ENCODE peak calls at places on chromosomes 6 and 20, in four cellular contexts. J is H1, O is K562, D is HepG2. F is an unnamed sample.

GRCh38 chr6:160013987-160014868 is 45.3 kb downstream of the IGF2R start:
- DNase-seq in J (no peak), O (no peak), D (peak), F (no peak)

GRCh38 chr6:137233561-137234504 is 14.6 kb upstream of the IFNGR1 start:
- DNase-seq in J (no peak), O (peak), D (peak), F (no peak)

GRCh38 chr6:128208851-128209580 is 308.2 kb upstream of the THEMIS start:
- DNase-seq in J (no peak), O (no peak), D (peak), F (no peak)

GRCh38 chr6:134080171-134080795 is 27.9 kb upstream of the SLC2A12 start:
- DNase-seq in J (no peak), O (peak), D (no peak), F (no peak)

GRCh38 chr6:119350202-119351004 is 842 bp upstream of the MAN1A1 start:
- DNase-seq in J (no peak), O (peak), D (peak), F (no peak)

GRCh38 chr6:148249160-148249559 is 93.5 kb upstream of the SASH1 start:
- DNase-seq in J (no peak), O (no peak), D (no peak), F (no peak)

GRCh38 chr6:96196633-96197032 is 180.9 kb downstream of the FUT9 start:
- DNase-seq in J (no peak), O (no peak), D (no peak), F (no peak)

GRCh38 chr6:98832282-98833100 is 1.9 kb upstream of the POU3F2 start:
- DNase-seq in J (no peak), O (no peak), D (no peak), F (no peak)

GRCh38 chr20:1317545-1318255 is 11.2 kb downstream of the SDCBP2 start:
- DNase-seq in J (no peak), O (no peak), D (no peak), F (no peak)

GRCh38 chr6:102028173-102028572 is 634.7 kb downstream of the GRIK2 start:
- DNase-seq in J (no peak), O (no peak), D (no peak), F (no peak)

GRCh38 chr6:41159415-41160082 is 3.4 kb downstream of the TREM2 start:
- DNase-seq in J (no peak), O (no peak), D (no peak), F (no peak)

GRCh38 chr20:62370115-62370806 is 3.1 kb upstream of the LAMA5 start:
- DNase-seq in J (no peak), O (peak), D (no peak), F (no peak)

GRCh38 chr6:136236491-136237293 is 13.4 kb downstream of the MTFR2 start:
- DNase-seq in J (no peak), O (peak), D (no peak), F (no peak)

GRCh38 chr6:7215140-7215539 is 97.9 kb downstream of the SSR1 start:
- DNase-seq in J (no peak), O (peak), D (peak), F (no peak)

GRCh38 chr6:99093781-99094180 is 146.0 kb upstream of the FBXL4 start:
- DNase-seq in J (no peak), O (no peak), D (no peak), F (no peak)

GRCh38 chr20:19000071-19000470 is 186.5 kb downstream of the SCP2D1 start:
- DNase-seq in J (no peak), O (no peak), D (no peak), F (no peak)

GRCh38 chr6:150418825-150419594 is 50.2 kb downstream of the IYD start:
- DNase-seq in J (peak), O (peak), D (peak), F (no peak)

GRCh38 chr6:129704708-129705107 is 5.3 kb downstream of the ARHGAP18 start:
- DNase-seq in J (no peak), O (peak), D (no peak), F (no peak)
- TF ChIP-seq POLR2A in J (no peak), O (no peak), D (no peak), F (no peak)

GRCh38 chr6:106069478-106069877 is 16.7 kb upstream of the PRDM1 start:
- DNase-seq in J (no peak), O (peak), D (peak), F (no peak)
- TF ChIP-seq HDAC6 in J (no peak), O (no peak), D (no peak), F (no peak)

DNA sequence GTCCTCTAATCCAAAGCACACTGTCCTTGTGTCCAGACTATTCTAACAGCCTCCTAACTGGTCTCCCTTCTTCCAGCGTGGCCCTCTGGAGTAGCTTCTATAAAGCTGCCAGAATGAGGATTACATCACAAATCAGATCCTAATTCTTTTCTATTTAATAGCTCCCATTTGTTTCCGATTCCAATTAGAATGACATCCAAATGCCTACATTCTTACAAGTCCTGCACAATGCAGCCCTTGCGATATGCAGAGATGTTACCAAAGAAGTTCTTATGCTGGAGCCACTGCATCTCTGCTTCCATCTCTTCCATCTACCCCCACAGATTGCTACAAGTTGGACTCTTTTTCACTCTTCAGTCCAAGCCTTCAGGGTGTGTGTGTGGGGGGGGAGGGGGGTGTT is 40.0 kb downstream of the GMDS start:
- DNase-seq in J (no peak), O (no peak), D (no peak), F (no peak)
- TF ChIP-seq POLR2A in J (no peak), O (no peak), D (no peak), F (no peak)

DNA sequence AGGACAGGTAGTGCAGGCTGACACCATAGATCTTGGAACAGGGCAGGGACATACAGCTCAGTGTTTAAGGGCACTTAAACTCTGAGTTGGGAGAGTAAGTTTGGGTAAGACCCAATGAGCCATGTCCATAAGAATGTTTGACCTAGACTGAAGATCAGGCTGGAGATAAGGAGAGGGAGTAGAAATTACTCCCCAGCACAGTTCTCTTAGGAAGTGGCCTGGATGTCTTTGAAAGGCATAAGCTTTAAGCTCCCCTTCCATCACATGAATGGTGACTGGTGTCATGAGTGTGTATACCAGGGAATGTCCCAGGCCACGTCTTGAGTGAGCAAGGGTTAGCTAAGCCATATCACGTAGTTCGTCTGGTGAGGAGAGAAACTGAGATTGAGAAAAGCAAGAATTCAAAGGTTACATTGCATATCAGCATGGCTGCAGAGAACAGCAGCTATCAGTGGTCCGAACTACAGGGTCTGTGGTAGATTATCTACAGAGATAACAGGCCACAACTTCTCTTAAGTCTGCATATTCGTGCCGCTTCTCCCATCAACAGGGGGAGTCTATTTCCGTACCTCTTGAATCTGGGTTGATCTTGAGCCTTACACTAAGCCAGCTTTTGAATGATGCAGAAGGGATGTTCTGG is 60.1 kb upstream of the BMP2 start:
- DNase-seq in J (no peak), O (no peak), D (no peak), F (no peak)
- TF ChIP-seq HDAC6 in J (no peak), O (no peak), D (no peak), F (no peak)

GRCh38 chr6:141401168-141401567 is 731.6 kb upstream of the GJE1 start:
- DNase-seq in J (no peak), O (no peak), D (no peak), F (no peak)
- TF ChIP-seq POLR2A in J (no peak), O (no peak), D (no peak), F (no peak)